ENCODE peak calls at places on chromosomes 6 and 20, in four cellular contexts. V is CD8-positive, alpha-beta T cell; G is KG1; H is endothelial cell. K is an unnamed sample.

GRCh38 chr6:24925661-24926060 is 10.1 kb downstream of the RIPOR2 start:
- DNase-seq in V (no peak), H (no peak), G (no peak), K (no peak)

GRCh38 chr20:57399587-57400261 is 8.5 kb downstream of the RBM38 start:
- DNase-seq in V (peak), G (no peak), H (no peak), K (no peak)

GRCh38 chr6:112086744-112087135 is 542 bp downstream of the TUBE1 start:
- DNase-seq in H (no peak), V (no peak), G (no peak), K (peak)

GRCh38 chr6:33980176-33980805 is 165.6 kb downstream of the GRM4 start:
- DNase-seq in G (no peak), V (no peak), H (no peak), K (peak)

GRCh38 chr6:5547571-5547970 is 286.3 kb downstream of the FARS2 start:
- DNase-seq in H (no peak), G (no peak), V (no peak), K (no peak)

GRCh38 chr6:159826968-159827647 is 27.0 kb downstream of the PNLDC1 start:
- DNase-seq in H (no peak), G (no peak), V (no peak), K (no peak)

GRCh38 chr6:1767481-1768246 is 157.9 kb downstream of the FOXC1 start:
- DNase-seq in G (no peak), V (no peak), H (no peak), K (peak)

GRCh38 chr20:6769953-6770831 is 2.7 kb downstream of the BMP2 start:
- DNase-seq in V (no peak), H (peak), G (no peak), K (peak)

GRCh38 chr6:31708224-31708623 is 1.6 kb downstream of the LY6G6F start:
- DNase-seq in V (no peak), H (no peak), G (no peak), K (no peak)

GRCh38 chr20:46894579-46894958 is at the start of gene EYA2:
- DNase-seq in V (no peak), G (no peak), H (peak), K (peak)

GRCh38 chr6:152129606-152130249 is 322.2 kb downstream of the ESR1 start:
- DNase-seq in G (no peak), V (no peak), H (peak), K (no peak)

GRCh38 chr6:72551470-72551869 is 70.4 kb upstream of the KCNQ5 start:
- DNase-seq in V (no peak), H (no peak), G (no peak), K (no peak)

GRCh38 chr6:137222376-137222775 is 3.2 kb upstream of the IFNGR1 start:
- DNase-seq in H (no peak), G (peak), V (no peak), K (no peak)

GRCh38 chr20:23507346-23507745 is 16.4 kb downstream of the CST8 start:
- DNase-seq in H (no peak), G (no peak), V (no peak), K (no peak)

GRCh38 chr6:126804255-126805064 is 314.0 kb upstream of the RSPO3 start:
- DNase-seq in G (peak), V (no peak), H (peak), K (peak)

GRCh38 chr6:42742116-42742894 is 3.6 kb downstream of the TBCC start:
- DNase-seq in V (no peak), H (no peak), G (no peak), K (peak)

GRCh38 chr6:108518714-108519576 is 41.8 kb upstream of the FOXO3 start:
- DNase-seq in G (no peak), H (peak), V (no peak), K (peak)

GRCh38 chr20:353166-353565 is 6.3 kb downstream of the NRSN2 start:
- DNase-seq in V (no peak), G (no peak), H (no peak), K (no peak)

GRCh38 chr6:142944126-142945066 is 580 bp downstream of the HIVEP2 start:
- DNase-seq in G (peak), H (peak), V (peak), K (peak)

GRCh38 chr6:89369009-89369408 is 16.5 kb upstream of the UBE2J1 start:
- DNase-seq in G (no peak), V (no peak), H (peak), K (no peak)

GRCh38 chr6:90905351-90905750 is 318.5 kb upstream of the MAP3K7 start:
- DNase-seq in G (no peak), H (no peak), V (no peak), K (no peak)

GRCh38 chr20:36645998-36646397 is at the start of gene SLA2:
- DNase-seq in V (peak), G (peak), H (no peak), K (no peak)

GRCh38 chr6:11712760-11713159 is 65.8 kb downstream of the ADTRP start:
- DNase-seq in G (no peak), H (no peak), V (no peak), K (no peak)

GRCh38 chr20:16030253-16030652 is 543.0 kb downstream of the KIF16B start:
- DNase-seq in V (no peak), G (no peak), H (no peak), K (no peak)

GRCh38 chr6:134363323-134364039 is 45.6 kb upstream of the SGK1 start:
- DNase-seq in G (no peak), V (no peak), H (no peak), K (no peak)

K was measured in SK-N-SH.